ENCODE peak calls at places on chromosomes 6 and 20, in four cellular contexts. K is GM12878, S is A549, U is HL-60. Z is an unnamed sample.

GRCh38 chr6:5361371-5361770 is 100.1 kb downstream of the FARS2 start:
- DNase-seq in K (no peak), S (no peak), U (no peak), Z (no peak)

GRCh38 chr6:74578339-74578738 is 627.5 kb downstream of the COL12A1 start:
- DNase-seq in K (no peak), S (peak), U (no peak), Z (no peak)

GRCh38 chr6:15538106-15538505 is 124.7 kb downstream of the DTNBP1 start:
- DNase-seq in K (no peak), S (no peak), U (no peak), Z (no peak)

GRCh38 chr6:166936079-166936787 is 20.1 kb downstream of the RNASET2 start:
- DNase-seq in K (no peak), S (no peak), U (no peak), Z (no peak)

GRCh38 chr6:79710127-79710526 is 79.0 kb downstream of the SH3BGRL2 start:
- DNase-seq in K (no peak), S (no peak), U (no peak), Z (no peak)

GRCh38 chr20:41437836-41438235 is 71.2 kb upstream of the EMILIN3 start:
- DNase-seq in K (no peak), S (no peak), U (no peak), Z (no peak)

GRCh38 chr6:154868143-154868594 is 126.9 kb upstream of the TIAM2 start:
- DNase-seq in K (no peak), S (peak), U (no peak), Z (peak)

GRCh38 chr20:32664352-32665159 is 9.2 kb downstream of the C20orf203 start:
- DNase-seq in K (no peak), S (no peak), U (no peak), Z (no peak)

GRCh38 chr20:45051497-45052060 is 49.3 kb downstream of the KCNS1 start:
- DNase-seq in K (peak), S (no peak), U (no peak), Z (no peak)

GRCh38 chr20:63519765-63520593 is 586 bp upstream of the PPDPF start:
- DNase-seq in K (no peak), S (peak), U (no peak), Z (no peak)
- TF ChIP-seq CTCF in K (peak), S (peak), U (no peak), Z (peak)

GRCh38 chr20:10511166-10511506 is 76.0 kb downstream of the SLX4IP start:
- DNase-seq in K (no peak), S (no peak), U (no peak), Z (no peak)
- H3K4me3 ChIP-seq in K (no peak), S (no peak), U (no peak), Z (peak)

DNA sequence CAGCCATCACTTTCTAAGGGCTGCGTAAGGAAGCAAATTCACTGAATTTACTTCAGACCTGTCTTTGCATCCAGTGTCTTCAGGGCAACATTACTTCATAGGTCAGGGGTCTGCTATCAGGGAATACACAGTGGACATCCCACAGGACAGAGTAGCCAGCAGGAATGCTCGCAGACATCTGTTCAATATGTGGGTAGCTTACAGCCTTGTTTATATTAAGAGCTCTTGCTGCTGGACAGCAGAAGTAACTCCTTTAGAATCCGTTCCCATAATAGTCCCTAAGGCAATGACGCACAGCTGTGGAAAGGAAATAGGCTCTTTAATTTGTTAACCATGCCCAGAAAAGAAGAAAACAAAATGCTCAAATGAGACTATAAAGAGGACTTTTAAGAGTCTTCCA is 198.7 kb downstream of the MOXD1 start:
- DNase-seq in K (no peak), S (no peak), U (no peak), Z (no peak)
- TF ChIP-seq REST in K (no peak), S (no peak), U (no peak), Z (no peak)

DNA sequence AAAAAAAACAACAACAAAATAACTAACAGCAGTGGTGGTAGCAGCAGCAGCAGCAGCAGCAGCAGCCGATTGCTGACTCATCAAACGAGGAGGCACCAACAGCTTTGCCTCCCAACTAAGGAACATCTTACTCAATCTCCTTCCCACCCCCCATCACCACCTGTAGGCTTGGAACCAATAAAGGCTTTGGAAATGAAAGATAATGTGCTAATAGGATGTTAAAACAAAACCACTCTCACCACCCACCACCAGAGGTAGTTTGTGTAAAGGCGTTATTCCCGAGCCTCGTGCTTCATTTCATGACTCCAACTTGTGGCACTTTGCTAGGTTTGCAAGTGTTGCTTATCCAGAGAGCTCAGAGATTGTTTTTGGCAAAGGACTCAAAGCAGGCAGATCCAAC is 346.5 kb downstream of the CD83 start:
- DNase-seq in K (no peak), S (no peak), U (no peak), Z (no peak)
- TF ChIP-seq CTCF in K (no peak), S (no peak), U (no peak), Z (peak)

GRCh38 chr20:4999788-5000187 is 1.5 kb downstream of the SLC23A2 start:
- DNase-seq in K (no peak), S (no peak), U (no peak), Z (no peak)
- H3K4me3 ChIP-seq in K (peak), S (peak), U (peak), Z (peak)

DNA sequence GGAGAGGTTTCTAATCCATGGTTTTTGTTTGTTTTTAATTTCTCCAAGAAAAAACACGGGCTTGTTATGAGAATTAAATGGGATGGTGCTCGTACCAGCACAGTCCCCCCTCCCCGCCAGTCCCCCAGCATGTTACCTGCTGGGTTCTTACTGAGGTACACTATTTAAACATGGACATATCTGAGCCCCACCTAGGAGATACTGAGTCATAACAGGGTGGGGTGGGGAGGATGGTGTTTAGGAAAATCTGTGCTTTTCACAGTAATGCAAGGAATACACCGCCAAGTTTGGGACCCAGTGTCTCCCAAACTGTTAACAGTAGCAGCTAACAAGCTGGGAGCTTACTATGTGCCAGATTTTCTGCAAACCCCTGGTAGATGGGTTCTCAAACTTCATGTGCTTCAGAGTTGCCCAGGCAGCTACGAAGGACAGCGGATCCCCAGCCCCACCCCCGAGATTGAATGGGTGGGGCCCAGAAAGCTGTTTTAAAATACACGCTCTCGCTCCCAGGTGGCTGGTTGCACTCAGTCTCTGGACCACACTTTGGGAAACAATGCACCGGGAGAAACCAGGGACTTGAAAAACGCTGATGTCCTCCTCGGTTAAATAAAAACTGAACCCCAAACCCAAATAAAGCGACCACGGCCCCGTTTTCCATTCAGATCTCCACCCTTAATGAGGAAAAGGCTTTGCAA is 995 bp downstream of the ZFP64 start:
- DNase-seq in K (no peak), S (peak), U (peak), Z (peak)
- TF ChIP-seq REST in K (peak), S (no peak), U (peak), Z (no peak)

GRCh38 chr20:57425150-57426013 is 34.2 kb downstream of the RBM38 start:
- DNase-seq in K (no peak), S (no peak), U (peak), Z (no peak)

GRCh38 chr20:57426831-57427230 is 35.6 kb downstream of the RBM38 start:
- DNase-seq in K (no peak), S (no peak), U (no peak), Z (no peak)

GRCh38 chr20:57427239-57428127 is 36.3 kb downstream of the RBM38 start:
- DNase-seq in K (no peak), S (no peak), U (no peak), Z (no peak)

GRCh38 chr20:57428611-57429496 is 37.7 kb downstream of the RBM38 start:
- DNase-seq in K (no peak), S (no peak), U (no peak), Z (no peak)

DNA sequence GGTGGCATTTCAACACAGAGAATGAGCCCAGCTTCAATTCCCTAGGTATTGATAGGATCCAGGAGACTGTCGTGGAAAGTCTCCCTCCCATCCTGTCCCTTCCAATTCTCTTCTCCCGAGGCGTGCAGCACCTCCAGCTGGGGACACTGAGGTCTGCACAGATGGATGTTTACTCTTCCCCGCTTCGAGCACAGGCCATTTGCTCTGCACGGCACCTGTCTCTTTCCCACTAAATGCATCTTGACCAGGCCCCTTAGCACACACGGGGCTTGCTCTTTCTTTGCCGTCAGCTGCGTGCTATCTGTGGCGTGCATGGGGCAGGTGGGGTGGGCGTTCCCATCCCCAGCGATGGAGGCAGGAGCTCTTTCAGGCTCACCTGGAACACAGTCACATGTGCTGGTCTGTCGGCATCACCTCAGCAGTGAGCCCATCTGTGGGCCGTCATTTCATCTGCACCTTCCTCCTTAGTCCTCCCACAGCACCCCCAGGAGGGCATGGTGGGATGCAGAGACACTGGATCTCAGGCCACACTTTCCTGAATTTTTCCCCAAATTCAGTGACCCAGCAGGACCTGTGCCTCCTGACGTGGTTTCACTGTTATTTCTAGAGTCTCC is 35.1 kb downstream of the RBM38 start:
- DNase-seq in K (no peak), S (no peak), U (no peak), Z (no peak)
- TF ChIP-seq CTCF in K (no peak), S (no peak), U (no peak), Z (no peak)

DNA sequence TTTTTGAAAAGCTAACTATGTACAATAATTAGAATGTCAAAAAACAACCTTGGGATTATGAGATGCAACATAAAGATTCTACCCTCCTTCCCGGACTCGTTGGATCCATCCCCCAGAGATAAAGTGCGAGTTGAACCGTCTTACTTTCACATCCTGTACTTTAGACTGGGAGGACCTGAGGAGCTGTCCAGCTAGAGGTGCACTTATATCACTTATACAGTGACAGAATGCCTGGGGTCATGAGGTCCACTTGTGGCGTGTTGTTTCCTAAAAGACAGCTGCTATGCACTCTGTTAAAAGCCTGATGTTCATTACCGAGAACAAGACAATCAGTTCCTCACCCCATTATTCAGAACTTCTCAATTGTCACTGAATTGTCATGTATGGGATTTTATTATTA is 2.1 kb downstream of the CDS2 start:
- DNase-seq in K (no peak), S (no peak), U (no peak), Z (no peak)
- H3K4me3 ChIP-seq in K (peak), S (no peak), U (no peak), Z (no peak)